ENCODE peak calls at places on chromosomes 12 and 14, in four cellular contexts. Z, Q, J and R are unnamed samples.

GRCh38 chr14:89807151-89807550 is 147.4 kb downstream of the EFCAB11 start:
- DNase-seq in J (no peak), Z (no peak), Q (no peak), R (no peak)

GRCh38 chr14:81743605-81744004 is 210.0 kb upstream of the SEL1L start:
- DNase-seq in Q (no peak), J (no peak), Z (no peak), R (no peak)

GRCh38 chr12:104286538-104287482 is 16.7 kb upstream of the EID3 start:
- DNase-seq in Q (peak; percentile 91), Z (peak; percentile 98), J (peak; percentile 94), R (peak; percentile 95)

GRCh38 chr12:25497021-25497420 is 56.1 kb downstream of the LMNTD1 start:
- DNase-seq in Q (no peak), J (no peak), Z (peak; percentile 10), R (no peak)

GRCh38 chr12:131139363-131140068 is 185.8 kb downstream of the ADGRD1 start:
- DNase-seq in Z (no peak), Q (no peak), J (no peak), R (no peak)

GRCh38 chr14:103314496-103315277 is 19.4 kb upstream of the EIF5 start:
- DNase-seq in Z (peak; percentile 89), J (no peak), Q (no peak), R (peak; percentile 23)

GRCh38 chr12:122811777-122812176 is 23.5 kb upstream of the HIP1R start:
- DNase-seq in J (no peak), Q (no peak), Z (no peak), R (no peak)

GRCh38 chr12:53352331-53353258 is 16.4 kb upstream of the SP7 start:
- DNase-seq in J (peak; percentile 68), Z (peak; percentile 93), Q (peak; percentile 85), R (peak; percentile 80)

GRCh38 chr12:14284189-14284722 is 81.2 kb upstream of the ATF7IP start:
- DNase-seq in J (peak; percentile 40), Q (no peak), Z (peak; percentile 81), R (no peak)

GRCh38 chr12:62977879-62978278 is 42.9 kb upstream of the PPM1H start:
- DNase-seq in Z (peak; percentile 44), Q (no peak), J (no peak), R (no peak)

GRCh38 chr12:2666411-2666810 is 128.4 kb upstream of the FKBP4 start:
- DNase-seq in Z (no peak), Q (peak; percentile 2), J (no peak), R (no peak)

GRCh38 chr14:52031781-52032180 is 37.1 kb downstream of the NID2 start:
- DNase-seq in Q (no peak), J (no peak), Z (no peak), R (no peak)

GRCh38 chr14:52026921-52027320 is 37.6 kb downstream of the RTRAF start:
- DNase-seq in J (no peak), Z (no peak), Q (no peak), R (no peak)

GRCh38 chr14:52033131-52033642 is 35.7 kb downstream of the NID2 start:
- DNase-seq in Q (no peak), J (no peak), Z (no peak), R (no peak)

GRCh38 chr14:52032196-52032865 is 36.5 kb downstream of the NID2 start:
- DNase-seq in J (no peak), Z (no peak), Q (no peak), R (no peak)

DNA sequence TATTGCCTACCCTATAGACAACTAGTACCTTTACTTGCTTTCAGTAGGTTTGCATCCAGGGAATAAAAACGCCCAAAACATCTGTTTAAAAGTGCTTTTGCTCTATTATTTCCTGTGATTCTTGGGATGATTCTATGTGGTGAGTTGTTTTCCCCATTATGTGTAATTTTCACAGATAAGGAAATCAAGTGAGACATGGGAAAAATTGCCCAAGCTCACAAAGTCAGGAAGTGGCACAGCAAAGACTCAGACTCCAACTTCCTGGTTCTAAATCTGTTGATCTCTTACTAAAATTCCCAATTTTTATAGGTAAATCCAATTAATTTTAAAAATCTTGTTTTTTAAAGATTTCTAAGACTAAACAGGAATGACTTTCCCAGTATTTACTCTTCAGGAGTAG is 39.0 kb downstream of the NID2 start:
- DNase-seq in Z (no peak), J (no peak), Q (no peak), R (no peak)
- TF ChIP-seq CBFB in Z (no peak), J (no peak), Q (no peak), R (no peak)

GRCh38 chr12:34288963-34289345 is 266.7 kb downstream of the ALG10 start:
- DNase-seq in Z (no peak), Q (no peak), J (no peak), R (no peak)
- TF ChIP-seq CBFB in Z (no peak), Q (no peak), J (no peak), R (no peak)

GRCh38 chr12:54631988-54632728 is 2.5 kb downstream of the LACRT start:
- DNase-seq in Q (peak; percentile 33), J (no peak), Z (no peak), R (no peak)
- TF ChIP-seq CBFB in Q (no peak), J (no peak), Z (no peak), R (no peak)

GRCh38 chr12:74685385-74685784 is 147.8 kb downstream of the ATXN7L3B start:
- DNase-seq in Q (no peak), Z (no peak), J (no peak), R (peak; percentile 50)
- TF ChIP-seq CBFB in Q (no peak), Z (no peak), J (no peak), R (no peak)

GRCh38 chr12:66751432-66752113 is 72.7 kb upstream of the GRIP1 start:
- DNase-seq in Q (no peak), J (no peak), Z (no peak), R (no peak)

GRCh38 chr12:66756631-66757030 is 77.8 kb upstream of the GRIP1 start:
- DNase-seq in Q (no peak), J (no peak), Z (no peak), R (no peak)

GRCh38 chr12:66755727-66756395 is 77.0 kb upstream of the GRIP1 start:
- DNase-seq in Q (no peak), J (no peak), Z (no peak), R (no peak)

DNA sequence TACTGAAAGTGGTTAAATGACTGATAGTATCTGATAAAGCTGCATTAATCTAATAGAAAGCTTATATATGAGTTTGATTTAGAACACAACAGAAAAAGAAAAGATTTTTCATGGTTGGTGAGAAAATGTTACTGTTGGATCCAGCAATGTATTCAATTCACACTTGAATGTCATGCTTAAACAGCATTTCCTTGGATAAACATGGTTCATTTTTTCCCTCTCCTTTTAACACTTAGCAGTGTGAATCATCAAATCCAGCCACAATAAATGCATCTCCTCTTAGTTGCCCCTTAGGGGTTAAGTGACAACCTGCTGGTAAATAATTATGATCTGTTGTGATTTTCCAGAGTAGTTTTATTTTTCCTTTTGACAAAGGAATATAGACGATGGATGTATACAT is 74.9 kb upstream of the GRIP1 start:
- DNase-seq in Q (no peak), Z (no peak), J (no peak), R (no peak)
- TF ChIP-seq CBFB in Q (no peak), Z (no peak), J (no peak), R (no peak)

DNA sequence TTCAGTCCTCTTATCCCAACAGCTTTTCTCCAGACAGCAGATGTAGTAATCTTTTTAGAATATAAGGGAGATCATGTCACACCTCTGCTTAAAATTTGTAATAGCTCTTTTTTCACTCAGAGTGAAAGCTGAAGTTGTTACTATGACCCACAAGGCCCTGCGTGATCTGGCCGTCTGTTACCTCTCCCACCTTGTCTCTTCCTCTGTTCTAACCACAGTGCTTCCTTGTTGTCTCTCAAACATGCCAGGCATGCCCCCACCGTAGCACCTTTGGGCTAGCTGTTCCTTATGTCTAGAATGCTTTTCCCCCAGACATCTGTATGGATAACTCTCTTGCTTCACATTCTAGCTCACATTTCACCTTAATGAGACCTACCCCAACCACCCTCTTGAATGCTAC is 6.5 kb downstream of the NECAP1 start:
- DNase-seq in Z (no peak), Q (no peak), J (no peak), R (no peak)
- TF ChIP-seq CBFB in Z (no peak), Q (no peak), J (peak; percentile 23), R (no peak)